ENCODE peak calls at places on chromosomes 3 and 15, in four cellular contexts. Y is left lung, H is astrocyte of the spinal cord, L is neural crest cell. Z is an unnamed sample.

GRCh38 chr15:47685141-47685870 is 32.0 kb upstream of the SEMA6D start:
- DNase-seq in Y (no peak), H (no peak), L (no peak), Z (no peak)

GRCh38 chr3:87076951-87077350 is 86.0 kb upstream of the VGLL3 start:
- DNase-seq in Y (no peak), H (peak; percentile 80), L (no peak), Z (no peak)

GRCh38 chr3:134251731-134252391 is 1.2 kb upstream of the RYK start:
- DNase-seq in Y (no peak), H (no peak), L (no peak), Z (no peak)

GRCh38 chr3:46892285-46893145 is 15.0 kb downstream of the PTH1R start:
- DNase-seq in Y (peak; percentile 81), H (peak; percentile 34), L (peak; percentile 64), Z (no peak)

GRCh38 chr3:132352556-132353143 is 35.4 kb downstream of the ACP3 start:
- DNase-seq in Y (peak; percentile 40), H (peak; percentile 68), L (peak; percentile 70), Z (peak; percentile 29)

GRCh38 chr3:43160664-43161063 is 54.8 kb upstream of the POMGNT2 start:
- DNase-seq in Y (no peak), H (no peak), L (no peak), Z (no peak)

GRCh38 chr3:109177888-109178287 is 41.4 kb downstream of the C3orf85 start:
- DNase-seq in Y (no peak), H (no peak), L (no peak), Z (no peak)

GRCh38 chr15:65833501-65834220 is 35.6 kb upstream of the RAB11A start:
- DNase-seq in Y (no peak), H (no peak), L (no peak), Z (no peak)

GRCh38 chr15:26166429-26166828 is 303.3 kb upstream of the ATP10A start:
- DNase-seq in Y (no peak), H (no peak), L (no peak), Z (no peak)

GRCh38 chr3:129890125-129890524 is 3.4 kb downstream of the TMCC1 start:
- DNase-seq in Y (no peak), H (no peak), L (no peak), Z (no peak)

GRCh38 chr3:109927726-109928125 is 590.4 kb upstream of the DPPA4 start:
- DNase-seq in Y (no peak), H (no peak), L (no peak), Z (no peak)

GRCh38 chr3:14780927-14781507 is 37.7 kb upstream of the FGD5 start:
- DNase-seq in Y (peak; percentile 60), H (peak; percentile 5), L (peak; percentile 44), Z (no peak)

GRCh38 chr3:178454714-178455113 is 81.5 kb upstream of the KCNMB2 start:
- DNase-seq in Y (peak; percentile 38), H (peak; percentile 82), L (no peak), Z (no peak)

GRCh38 chr3:175255698-175256097 is 396.6 kb downstream of the NAALADL2 start:
- DNase-seq in Y (no peak), H (peak; percentile 75), L (no peak), Z (no peak)

GRCh38 chr3:30232142-30232541 is 374.3 kb upstream of the TGFBR2 start:
- DNase-seq in Y (no peak), H (peak; percentile 77), L (no peak), Z (no peak)

GRCh38 chr3:31532587-31533168 is at the start of gene STT3B:
- DNase-seq in Y (peak; percentile 90), H (no peak), L (peak; percentile 63), Z (no peak)

GRCh38 chr3:129561619-129562248 is 18.8 kb downstream of the H1-8 start:
- DNase-seq in Y (no peak), H (no peak), L (no peak), Z (no peak)

GRCh38 chr3:128455786-128456748 is 10.6 kb downstream of the DNAJB8 start:
- DNase-seq in Y (no peak), H (no peak), L (no peak), Z (no peak)

GRCh38 chr15:41890050-41890690 is 3.7 kb downstream of the SPTBN5 start:
- DNase-seq in Y (no peak), H (no peak), L (no peak), Z (no peak)

GRCh38 chr15:78930577-78931388 is 14.1 kb downstream of the CTSH start:
- DNase-seq in Y (no peak), H (peak; percentile 89), L (no peak), Z (no peak)

GRCh38 chr3:38450853-38451252 is 2.8 kb upstream of the ACVR2B start:
- DNase-seq in Y (no peak), H (no peak), L (no peak), Z (no peak)

DNA sequence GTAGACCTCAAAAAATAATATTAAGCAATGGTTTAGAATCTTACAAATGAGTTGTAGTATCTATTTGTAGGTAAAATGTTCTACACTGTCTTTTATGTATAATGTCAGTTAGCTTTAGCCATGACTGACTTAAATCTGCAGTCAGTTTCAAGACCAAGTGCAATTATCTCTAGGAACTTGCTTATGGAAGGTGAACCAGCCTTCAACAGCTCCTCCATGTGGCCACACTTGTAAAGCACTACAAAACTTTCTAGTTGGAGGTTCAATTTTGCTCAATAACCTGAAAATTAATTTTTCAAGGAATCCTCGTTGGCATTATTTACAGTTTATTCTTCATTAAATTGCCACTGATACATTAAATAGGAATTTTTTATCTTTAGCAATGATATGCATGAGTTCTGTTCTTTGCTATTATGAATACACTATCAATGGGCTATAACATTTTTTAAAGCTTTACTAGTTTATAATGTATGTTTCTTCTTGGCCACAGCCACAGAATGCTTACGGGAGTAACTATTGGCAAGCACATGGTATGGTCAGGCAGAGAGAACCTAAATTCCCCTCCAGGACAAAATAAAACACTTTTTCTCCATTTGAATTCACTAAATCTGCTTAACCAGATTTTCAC is 315.3 kb upstream of the UBE2E2 start:
- DNase-seq in Y (no peak), H (peak; percentile 44), L (no peak), Z (no peak)
- TF ChIP-seq CTCF in Y (peak; percentile 31), H (peak; percentile 72), L (peak; percentile 78), Z (no peak)

DNA sequence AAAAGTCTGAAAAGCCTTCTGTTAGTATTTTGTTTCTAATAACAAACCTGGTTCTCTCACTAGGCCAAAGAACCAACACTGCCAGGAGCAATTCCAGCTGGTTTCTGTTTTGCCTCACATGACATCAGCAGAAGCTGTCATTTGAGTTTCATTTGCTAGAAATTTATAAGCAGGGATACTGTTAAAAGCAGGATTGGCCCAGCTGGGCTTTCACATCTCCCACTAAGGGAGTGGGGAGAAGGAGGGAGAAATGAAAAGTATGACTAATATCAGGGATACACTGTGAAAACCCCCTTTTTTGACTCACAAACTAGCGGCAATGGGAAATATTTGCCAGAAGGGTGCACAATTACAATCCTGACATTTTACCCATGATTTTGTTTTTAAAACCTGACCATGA is 5.3 kb downstream of the CCDC80 start:
- DNase-seq in Y (no peak), H (peak; percentile 91), L (no peak), Z (no peak)
- TF ChIP-seq CTCF in Y (no peak), H (no peak), L (no peak), Z (no peak)

GRCh38 chr3:107855710-107856109 is 235.1 kb downstream of the CD47 start:
- DNase-seq in Y (no peak), H (peak; percentile 24), L (no peak), Z (no peak)
- TF ChIP-seq CTCF in Y (no peak), H (peak; percentile 32), L (peak; percentile 43), Z (no peak)

GRCh38 chr15:39583586-39584265 is 2.8 kb downstream of the THBS1 start:
- DNase-seq in Y (no peak), H (peak; percentile 34), L (no peak), Z (no peak)
- TF ChIP-seq CTCF in Y (peak; percentile 4), H (peak; percentile 41), L (peak; percentile 39), Z (no peak)

DNA sequence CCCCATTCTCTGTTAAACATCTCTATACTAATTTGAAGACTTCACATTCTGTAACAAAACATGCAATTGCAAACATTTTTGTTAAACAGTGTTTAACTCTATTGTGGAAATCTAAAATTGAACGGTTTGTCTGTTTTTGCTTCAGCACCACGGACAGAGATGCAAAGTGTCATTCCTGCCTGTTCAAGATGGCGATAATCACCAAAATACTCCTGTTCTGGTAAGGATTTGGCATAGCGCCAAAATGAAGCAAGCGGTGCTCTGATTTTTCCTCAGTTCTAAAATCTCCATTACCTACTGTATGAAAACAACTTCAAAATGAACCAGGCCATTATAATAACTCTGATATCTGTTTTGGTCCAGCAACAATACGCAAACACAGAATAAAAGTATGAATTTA is 129.7 kb upstream of the TUSC7 start:
- DNase-seq in Y (no peak), H (peak; percentile 25), L (peak; percentile 33), Z (no peak)
- TF ChIP-seq CTCF in Y (no peak), H (no peak), L (no peak), Z (no peak)

DNA sequence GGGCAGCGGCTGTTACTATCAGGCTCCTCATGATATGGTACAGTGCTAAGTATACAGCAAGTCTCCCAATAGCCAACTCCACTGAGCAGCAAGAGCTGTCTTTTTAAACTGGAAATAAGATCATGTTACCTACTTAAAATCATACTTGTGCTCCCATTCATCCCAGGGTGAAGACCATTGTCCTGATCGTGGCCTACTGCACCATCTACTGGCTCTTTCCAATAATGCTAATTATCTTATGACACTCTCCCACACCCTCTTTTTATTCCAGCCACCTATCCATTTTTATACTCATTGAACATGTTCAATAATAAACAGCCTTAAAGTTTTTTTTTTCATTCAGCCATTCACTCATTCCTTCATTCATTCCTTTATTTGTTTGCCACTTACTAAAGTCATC is 117.7 kb downstream of the GBE1 start:
- DNase-seq in Y (no peak), H (peak; percentile 42), L (no peak), Z (no peak)
- TF ChIP-seq CTCF in Y (no peak), H (peak; percentile 32), L (peak; percentile 53), Z (no peak)

Z was measured in natural killer cell.